ENCODE peak calls at places on chromosomes 16 and 17, in nine cellular contexts. C is ELR; J is stimulated activated CD8-positive, alpha-beta memory T cell treated with anti-CD3 and anti-CD28 coated beads, Interleukin-12 subunit alpha, Interleukin-12 subunit beta, amount 100 ng/mL, for 4 hours; G is cardiac muscle cell; I is NCI-H1105; A is caudate nucleus; U is activated naive CD8-positive, alpha-beta T cell treated with anti-CD3 and anti-CD28 coated beads, Interleukin-2, amount 50 U/mL, for 24 hours; S is H4; E is naive thymus-derived CD8-positive, alpha-beta T cell. L is an unnamed sample.

GRCh38 chr16:88761143-88761534 is 23.9 kb downstream of the PIEZO1 start:
- DNase-seq in C (no peak), J (no peak), G (no peak), I (no peak), A (no peak), U (no peak), S (no peak), E (no peak), L (no peak)

GRCh38 chr17:28047806-28048205 is 5.3 kb downstream of the NLK start:
- DNase-seq in C (no peak), J (no peak), G (no peak), I (no peak), A (no peak), U (no peak), S (no peak), E (no peak), L (no peak)

GRCh38 chr16:35171106-35171505 is 1711.7 kb downstream of the TP53TG3F start:
- DNase-seq in C (no peak), J (no peak), G (no peak), I (no peak), A (no peak), U (no peak), S (no peak), E (no peak), L (no peak)

GRCh38 chr16:77843412-77843811 is 55.0 kb downstream of the VAT1L start:
- DNase-seq in C (no peak), J (no peak), G (no peak), I (no peak), A (no peak), U (no peak), S (no peak), E (no peak), L (no peak)

GRCh38 chr17:67478266-67479118 is 101.4 kb downstream of the PITPNC1 start:
- DNase-seq in C (no peak), J (no peak), G (no peak), I (no peak), A (no peak), U (no peak), S (no peak), E (no peak), L (no peak)

GRCh38 chr17:73718912-73719311 is 74.7 kb upstream of the SDK2 start:
- DNase-seq in C (no peak), J (no peak), G (no peak), I (no peak), A (no peak), U (no peak), S (no peak), E (no peak), L (peak; percentile 49)

GRCh38 chr17:2071421-2072281 is 16.7 kb downstream of the HIC1 start:
- DNase-seq in C (peak; percentile 91), J (no peak), G (peak; percentile 80), I (no peak), A (no peak), U (no peak), S (no peak), E (no peak), L (no peak)

GRCh38 chr17:700504-701094 is 14.0 kb downstream of the VPS53 start:
- DNase-seq in C (peak; percentile 61), J (no peak), G (peak; percentile 61), I (no peak), A (no peak), U (no peak), S (peak; percentile 41), E (no peak), L (no peak)

GRCh38 chr16:29837833-29838232 is 17.6 kb downstream of the MVP start:
- DNase-seq in C (no peak), J (no peak), G (no peak), I (no peak), A (no peak), U (no peak), S (no peak), E (no peak), L (no peak)

GRCh38 chr17:43949777-43950176 is 4.0 kb downstream of the PYY start:
- DNase-seq in C (no peak), J (no peak), G (peak; percentile 16), I (no peak), A (no peak), U (no peak), S (peak; percentile 34), E (no peak), L (no peak)

GRCh38 chr17:39696731-39697130 is 3.1 kb upstream of the ERBB2 start:
- DNase-seq in C (no peak), J (no peak), G (no peak), I (no peak), A (no peak), U (no peak), S (no peak), E (no peak), L (no peak)

GRCh38 chr17:73987395-73987794 is 216.1 kb upstream of the RPL38 start:
- DNase-seq in C (no peak), J (no peak), G (no peak), I (no peak), A (no peak), U (no peak), S (no peak), E (no peak), L (no peak)